ENCODE peak calls at places on chromosomes 4 and X, in eight cellular contexts. One of them, this sample, is unnamed.

GRCh38 chr4:11223261-11223660 is 205.4 kb downstream of the HS3ST1 start:
- DNase-seq in AG08395: no peak
- DNase-seq in GM12878: no peak
- DNase-seq in DMS79: no peak
- DNase-seq in brain pericyte: no peak
- DNase-seq in dermis microvascular lymphatic vessel endothelial cell: no peak
- DNase-seq in OCI-LY7: no peak
- DNase-seq in stimulated activated CD8-positive, alpha-beta memory T cell treated with anti-CD3 and anti-CD28 coated beads, Interleukin-4, amount 100 ng/mL, for 1 hour: no peak
- DNase-seq in this sample: no peak

GRCh38 chrX:48648299-48648698 is 35.3 kb upstream of the WAS start:
- DNase-seq in AG08395: peak; percentile 54
- DNase-seq in GM12878: no peak
- DNase-seq in DMS79: peak; percentile 13
- DNase-seq in brain pericyte: peak; percentile 6
- DNase-seq in dermis microvascular lymphatic vessel endothelial cell: peak; percentile 15
- DNase-seq in OCI-LY7: peak; percentile 71
- DNase-seq in stimulated activated CD8-positive, alpha-beta memory T cell treated with anti-CD3 and anti-CD28 coated beads, Interleukin-4, amount 100 ng/mL, for 1 hour: no peak
- DNase-seq in this sample: peak; percentile 21

GRCh38 chrX:145923376-145923775 is 105.7 kb downstream of the SLITRK2 start:
- DNase-seq in AG08395: no peak
- DNase-seq in GM12878: no peak
- DNase-seq in DMS79: no peak
- DNase-seq in brain pericyte: no peak
- DNase-seq in dermis microvascular lymphatic vessel endothelial cell: no peak
- DNase-seq in OCI-LY7: no peak
- DNase-seq in stimulated activated CD8-positive, alpha-beta memory T cell treated with anti-CD3 and anti-CD28 coated beads, Interleukin-4, amount 100 ng/mL, for 1 hour: no peak
- DNase-seq in this sample: no peak

GRCh38 chr4:13538427-13538973 is 5.8 kb downstream of the NKX3-2 start:
- DNase-seq in AG08395: no peak
- DNase-seq in GM12878: no peak
- DNase-seq in DMS79: no peak
- DNase-seq in brain pericyte: no peak
- DNase-seq in dermis microvascular lymphatic vessel endothelial cell: no peak
- DNase-seq in OCI-LY7: no peak
- DNase-seq in stimulated activated CD8-positive, alpha-beta memory T cell treated with anti-CD3 and anti-CD28 coated beads, Interleukin-4, amount 100 ng/mL, for 1 hour: no peak
- DNase-seq in this sample: no peak

GRCh38 chrX:124895947-124896346 is 423.7 kb upstream of the TEX13C start:
- DNase-seq in AG08395: no peak
- DNase-seq in GM12878: no peak
- DNase-seq in DMS79: no peak
- DNase-seq in brain pericyte: no peak
- DNase-seq in dermis microvascular lymphatic vessel endothelial cell: no peak
- DNase-seq in OCI-LY7: no peak
- DNase-seq in stimulated activated CD8-positive, alpha-beta memory T cell treated with anti-CD3 and anti-CD28 coated beads, Interleukin-4, amount 100 ng/mL, for 1 hour: no peak
- DNase-seq in this sample: no peak

GRCh38 chr4:141375855-141376254 is 155.2 kb downstream of the ZNF330 start:
- DNase-seq in AG08395: peak; percentile 89
- DNase-seq in GM12878: no peak
- DNase-seq in DMS79: no peak
- DNase-seq in brain pericyte: peak; percentile 4
- DNase-seq in dermis microvascular lymphatic vessel endothelial cell: no peak
- DNase-seq in OCI-LY7: no peak
- DNase-seq in stimulated activated CD8-positive, alpha-beta memory T cell treated with anti-CD3 and anti-CD28 coated beads, Interleukin-4, amount 100 ng/mL, for 1 hour: no peak
- DNase-seq in this sample: peak; percentile 87

GRCh38 chr4:13541720-13542576 is 2.4 kb downstream of the NKX3-2 start:
- DNase-seq in AG08395: no peak
- DNase-seq in GM12878: no peak
- DNase-seq in DMS79: no peak
- DNase-seq in brain pericyte: no peak
- DNase-seq in dermis microvascular lymphatic vessel endothelial cell: no peak
- DNase-seq in OCI-LY7: no peak
- DNase-seq in stimulated activated CD8-positive, alpha-beta memory T cell treated with anti-CD3 and anti-CD28 coated beads, Interleukin-4, amount 100 ng/mL, for 1 hour: no peak
- DNase-seq in this sample: no peak

GRCh38 chr4:39637572-39638357 is 900 bp downstream of the SMIM14 start:
- DNase-seq in AG08395: peak; percentile 53
- DNase-seq in GM12878: no peak
- DNase-seq in DMS79: no peak
- DNase-seq in brain pericyte: no peak
- DNase-seq in dermis microvascular lymphatic vessel endothelial cell: no peak
- DNase-seq in OCI-LY7: no peak
- DNase-seq in stimulated activated CD8-positive, alpha-beta memory T cell treated with anti-CD3 and anti-CD28 coated beads, Interleukin-4, amount 100 ng/mL, for 1 hour: no peak
- DNase-seq in this sample: peak; percentile 52

GRCh38 chr4:103091601-103092223 is 7.9 kb downstream of the BDH2 start:
- DNase-seq in AG08395: peak; percentile 49
- DNase-seq in GM12878: peak; percentile 59
- DNase-seq in DMS79: no peak
- DNase-seq in brain pericyte: no peak
- DNase-seq in dermis microvascular lymphatic vessel endothelial cell: peak; percentile 62
- DNase-seq in OCI-LY7: peak; percentile 88
- DNase-seq in stimulated activated CD8-positive, alpha-beta memory T cell treated with anti-CD3 and anti-CD28 coated beads, Interleukin-4, amount 100 ng/mL, for 1 hour: no peak
- DNase-seq in this sample: no peak

GRCh38 chr4:113436360-113436759 is 325.2 kb downstream of the CAMK2D start:
- DNase-seq in AG08395: peak; percentile 58
- DNase-seq in GM12878: no peak
- DNase-seq in DMS79: no peak
- DNase-seq in brain pericyte: no peak
- DNase-seq in dermis microvascular lymphatic vessel endothelial cell: peak; percentile 78
- DNase-seq in OCI-LY7: peak; percentile 42
- DNase-seq in stimulated activated CD8-positive, alpha-beta memory T cell treated with anti-CD3 and anti-CD28 coated beads, Interleukin-4, amount 100 ng/mL, for 1 hour: no peak
- DNase-seq in this sample: no peak

GRCh38 chrX:56759736-56760409 is 30.8 kb downstream of the NBDY start:
- DNase-seq in AG08395: no peak
- DNase-seq in GM12878: no peak
- DNase-seq in DMS79: no peak
- DNase-seq in brain pericyte: no peak
- DNase-seq in dermis microvascular lymphatic vessel endothelial cell: no peak
- DNase-seq in OCI-LY7: no peak
- DNase-seq in stimulated activated CD8-positive, alpha-beta memory T cell treated with anti-CD3 and anti-CD28 coated beads, Interleukin-4, amount 100 ng/mL, for 1 hour: no peak
- DNase-seq in this sample: no peak

GRCh38 chr4:81684357-81684756 is 212.7 kb upstream of the RASGEF1B start:
- DNase-seq in AG08395: no peak
- DNase-seq in GM12878: no peak
- DNase-seq in DMS79: no peak
- DNase-seq in brain pericyte: no peak
- DNase-seq in dermis microvascular lymphatic vessel endothelial cell: no peak
- DNase-seq in OCI-LY7: no peak
- DNase-seq in stimulated activated CD8-positive, alpha-beta memory T cell treated with anti-CD3 and anti-CD28 coated beads, Interleukin-4, amount 100 ng/mL, for 1 hour: no peak
- DNase-seq in this sample: no peak

This sample was measured in MG63.